ENCODE peak calls at places on chromosomes 1 and 21, in seven cellular contexts. P, F, B, N, L, M and U are unnamed samples. For H3K36me3, the result is how much of the 10 kb centered on the place peaks cover.

GRCh38 chr1:3072948-3073519 is 4.0 kb downstream of the PRDM16 start:
- DNase-seq in B (no peak), M (no peak), N (no peak), L (no peak), F (no peak), P (no peak), U (no peak)

GRCh38 chr1:60960846-60961542 is 121.4 kb upstream of the NFIA start:
- DNase-seq in N (peak), B (no peak), M (no peak), F (no peak), L (no peak), P (no peak), U (peak)

GRCh38 chr1:98565951-98566350 is 95.6 kb upstream of the SNX7 start:
- DNase-seq in B (no peak), L (no peak), P (no peak), M (no peak), F (no peak), N (no peak), U (no peak)

GRCh38 chr1:194289569-194290266 is 1103.3 kb upstream of the B3GALT2 start:
- DNase-seq in N (no peak), L (no peak), M (peak), F (no peak), B (no peak), P (no peak), U (no peak)

GRCh38 chr1:243623831-243624230 is 226.2 kb downstream of the AKT3 start:
- DNase-seq in F (no peak), L (no peak), N (no peak), B (no peak), P (no peak), M (no peak), U (peak)

GRCh38 chr1:110312188-110313121 is 26.7 kb upstream of the RBM15 start:
- DNase-seq in B (peak), L (peak), F (peak), N (peak), M (peak), P (peak), U (peak)

GRCh38 chr21:21216013-21216412 is 217.8 kb downstream of the NCAM2 start:
- DNase-seq in B (no peak), P (peak), L (no peak), N (no peak), M (no peak), F (no peak), U (no peak)

GRCh38 chr1:184595609-184596008 is 159.0 kb downstream of the EDEM3 start:
- DNase-seq in F (no peak), L (no peak), B (no peak), P (no peak), M (no peak), N (no peak), U (no peak)

GRCh38 chr1:234331511-234331910 is 41.7 kb upstream of the COA6 start:
- DNase-seq in B (no peak), P (no peak), F (no peak), M (no peak), N (no peak), L (no peak), U (no peak)

GRCh38 chr1:54583868-54584267 is 35.8 kb downstream of the ACOT11 start:
- DNase-seq in F (no peak), M (no peak), B (no peak), L (no peak), P (no peak), N (no peak), U (no peak)
- H3K36me3 ChIP-seq in F (under half), M (under half), B (under half), L (under half), P (under half), N (under half), U (under half)

GRCh38 chr1:93670141-93670540 is 11.5 kb downstream of the BCAR3 start:
- DNase-seq in B (peak), L (no peak), N (no peak), M (no peak), P (no peak), F (no peak), U (peak)

GRCh38 chr1:93672477-93673158 is 9.0 kb downstream of the BCAR3 start:
- DNase-seq in M (no peak), F (no peak), L (no peak), B (no peak), N (no peak), P (no peak), U (peak)

GRCh38 chr1:93669369-93669768 is 12.3 kb downstream of the BCAR3 start:
- DNase-seq in N (no peak), M (no peak), F (no peak), B (no peak), P (no peak), L (no peak), U (peak)

GRCh38 chr1:93672069-93672468 is 9.6 kb downstream of the BCAR3 start:
- DNase-seq in F (no peak), P (no peak), M (no peak), N (peak), B (no peak), L (no peak), U (peak)

GRCh38 chr1:93671090-93671743 is 10.4 kb downstream of the BCAR3 start:
- DNase-seq in N (no peak), B (no peak), M (no peak), P (no peak), F (peak), L (no peak), U (no peak)
- H3K27ac ChIP-seq in N (no peak), B (no peak), M (no peak), P (peak), F (peak), L (no peak), U (peak)

GRCh38 chr1:167145965-167146364 is 52.1 kb downstream of the STYXL2 start:
- DNase-seq in B (no peak), M (no peak), P (no peak), L (no peak), F (no peak), N (no peak), U (no peak)
- TF ChIP-seq MAX in B (no peak), M (no peak), P (no peak), L (no peak), F (no peak), N (no peak), U (no peak)

GRCh38 chr1:214363386-214363785 is 82.4 kb downstream of the SMYD2 start:
- DNase-seq in P (no peak), F (no peak), B (no peak), L (no peak), M (no peak), N (no peak), U (no peak)
- H3K36me3 ChIP-seq in P (under half), F (under half), B (under half), L (under half), M (under half), N (under half), U (under half)

GRCh38 chr1:22093513-22093912 is 41.0 kb downstream of the CDC42 start:
- DNase-seq in F (no peak), N (no peak), B (no peak), P (no peak), L (no peak), M (no peak), U (no peak)

GRCh38 chr1:22089787-22090186 is 37.3 kb downstream of the CDC42 start:
- DNase-seq in F (no peak), L (no peak), B (no peak), N (no peak), P (no peak), M (no peak), U (peak)

GRCh38 chr1:22089134-22089571 is 36.6 kb downstream of the CDC42 start:
- DNase-seq in F (no peak), P (no peak), N (no peak), M (no peak), L (no peak), B (no peak), U (no peak)
- H3K27ac ChIP-seq in F (no peak), P (no peak), N (no peak), M (peak), L (no peak), B (no peak), U (peak)

GRCh38 chr1:100604372-100604771 is 66.4 kb downstream of the GPR88 start:
- DNase-seq in M (no peak), N (no peak), P (no peak), B (no peak), L (no peak), F (no peak), U (no peak)
- TF ChIP-seq MAX in M (no peak), N (no peak), P (no peak), B (no peak), L (no peak), F (no peak), U (no peak)

DNA sequence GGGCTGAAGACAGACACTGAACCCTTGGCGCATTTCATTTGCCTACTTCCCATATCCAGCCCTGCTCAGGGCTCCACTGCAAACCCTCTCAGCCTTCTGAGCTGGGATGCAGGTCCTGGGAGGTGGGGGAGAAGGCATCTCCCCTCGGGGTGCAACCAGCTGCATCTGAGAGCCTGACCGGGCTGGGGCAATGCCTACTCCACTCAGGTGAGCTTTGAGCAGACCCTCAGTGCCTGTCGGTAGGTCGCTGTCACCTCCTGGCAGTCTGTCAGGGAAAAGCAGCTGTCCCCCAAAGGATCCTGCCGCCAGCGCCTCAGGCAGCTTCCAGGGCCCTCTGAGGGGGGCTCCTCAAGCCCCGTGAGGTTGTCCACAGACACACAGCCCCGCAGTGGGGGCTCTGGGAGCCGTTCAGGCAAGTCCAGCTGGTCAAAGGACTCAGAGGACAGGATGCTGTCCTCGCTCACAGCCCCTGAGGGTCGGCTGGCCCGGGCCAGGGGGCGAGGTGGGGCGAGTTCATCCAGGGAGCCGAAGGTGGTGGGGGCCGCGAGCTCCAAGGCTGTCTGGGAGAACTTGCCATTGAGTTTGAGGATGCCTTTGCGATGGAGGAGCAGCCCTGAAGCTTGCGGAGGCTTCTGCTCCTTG is 18.2 kb downstream of the NUAK2 start:
- DNase-seq in F (no peak), M (no peak), L (no peak), P (no peak), B (no peak), N (no peak), U (no peak)
- H3K36me3 ChIP-seq in F (under half), M (under half), L (under half), P (under half), B (under half), N (under half), U (under half)